ENCODE peak calls at places on chromosome 12, in five cellular contexts. One of them, this sample, is unnamed.
A peak's percentile ranks its signal among the peaks of the same experiment; 100 is the strongest.

GRCh38 chr12:68290126-68290525 is 36.7 kb upstream of the IL22 start:
- DNase-seq in fibroblast of pulmonary artery: no peak
- DNase-seq in CD4-positive, alpha-beta T cell: no peak
- DNase-seq in fibroblast of mammary gland: no peak
- DNase-seq in H9: no peak
- DNase-seq in this sample: no peak

GRCh38 chr12:101891462-101891971 is 14.1 kb downstream of the DRAM1 start:
- DNase-seq in fibroblast of pulmonary artery: peak; percentile 77
- DNase-seq in CD4-positive, alpha-beta T cell: no peak
- DNase-seq in fibroblast of mammary gland: peak; percentile 70
- DNase-seq in H9: no peak
- DNase-seq in this sample: no peak

GRCh38 chr12:113069149-113069548 is 12.6 kb downstream of the DTX1 start:
- DNase-seq in fibroblast of pulmonary artery: no peak
- DNase-seq in CD4-positive, alpha-beta T cell: no peak
- DNase-seq in fibroblast of mammary gland: no peak
- DNase-seq in H9: peak; percentile 36
- DNase-seq in this sample: no peak

GRCh38 chr12:67056329-67056728 is 212.8 kb upstream of the CAND1 start:
- DNase-seq in fibroblast of pulmonary artery: no peak
- DNase-seq in CD4-positive, alpha-beta T cell: no peak
- DNase-seq in fibroblast of mammary gland: no peak
- DNase-seq in H9: no peak
- DNase-seq in this sample: no peak

GRCh38 chr12:95231190-95231589 is 13.6 kb downstream of the VEZT start:
- DNase-seq in fibroblast of pulmonary artery: peak; percentile 79
- DNase-seq in CD4-positive, alpha-beta T cell: no peak
- DNase-seq in fibroblast of mammary gland: peak; percentile 67
- DNase-seq in H9: no peak
- DNase-seq in this sample: no peak

GRCh38 chr12:106139422-106140141 is 828 bp upstream of the NUAK1 start:
- DNase-seq in fibroblast of pulmonary artery: peak; percentile 72
- DNase-seq in CD4-positive, alpha-beta T cell: no peak
- DNase-seq in fibroblast of mammary gland: peak; percentile 54
- DNase-seq in H9: peak; percentile 95
- DNase-seq in this sample: no peak

GRCh38 chr12:58099476-58099875 is 158.1 kb downstream of the ATP23 start:
- DNase-seq in fibroblast of pulmonary artery: no peak
- DNase-seq in CD4-positive, alpha-beta T cell: no peak
- DNase-seq in fibroblast of mammary gland: no peak
- DNase-seq in H9: no peak
- DNase-seq in this sample: no peak

GRCh38 chr12:58395470-58395869 is 454.1 kb downstream of the ATP23 start:
- DNase-seq in fibroblast of pulmonary artery: no peak
- DNase-seq in CD4-positive, alpha-beta T cell: no peak
- DNase-seq in fibroblast of mammary gland: peak; percentile 48
- DNase-seq in H9: no peak
- DNase-seq in this sample: no peak

GRCh38 chr12:127280393-127281275 is 986.3 kb upstream of the TMEM132C start:
- DNase-seq in fibroblast of pulmonary artery: no peak
- DNase-seq in CD4-positive, alpha-beta T cell: peak; percentile 69
- DNase-seq in fibroblast of mammary gland: peak; percentile 22
- DNase-seq in H9: peak; percentile 90
- DNase-seq in this sample: no peak

GRCh38 chr12:49930515-49931288 is 19.8 kb upstream of the AQP2 start:
- DNase-seq in fibroblast of pulmonary artery: peak; percentile 75
- DNase-seq in CD4-positive, alpha-beta T cell: no peak
- DNase-seq in fibroblast of mammary gland: peak; percentile 82
- DNase-seq in H9: no peak
- DNase-seq in this sample: no peak

DNA sequence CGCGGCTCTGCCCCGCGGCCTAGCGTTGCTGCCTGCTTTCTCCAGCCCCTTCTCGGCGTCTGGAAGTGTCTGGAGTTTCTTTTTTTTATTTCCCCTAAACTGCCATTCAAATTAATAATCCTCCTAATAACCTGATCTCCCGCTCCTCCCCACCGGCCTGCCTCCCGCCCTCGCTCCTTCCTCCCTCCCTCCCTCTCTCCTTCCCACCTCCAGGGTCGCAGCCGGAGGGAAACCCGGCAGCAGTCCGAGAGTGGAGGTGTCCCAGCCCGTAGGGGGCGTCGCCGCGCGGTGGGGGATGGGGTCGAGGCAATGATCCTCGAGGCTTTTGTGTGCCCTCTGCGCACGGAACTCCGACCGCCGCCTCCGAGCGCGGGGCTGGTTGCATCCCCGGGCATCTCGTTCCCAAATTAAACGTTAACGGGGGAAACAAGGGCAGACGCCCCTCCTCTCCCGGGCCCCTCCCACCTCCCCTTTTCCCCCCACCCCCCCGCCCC is 1.1 kb upstream of the SOCS2 start:
- DNase-seq in fibroblast of pulmonary artery: peak; percentile 32
- DNase-seq in CD4-positive, alpha-beta T cell: peak; percentile 65
- DNase-seq in fibroblast of mammary gland: peak; percentile 65
- DNase-seq in H9: peak; percentile 94
- DNase-seq in this sample: peak; percentile 65
- TF ChIP-seq CTCF in fibroblast of pulmonary artery: peak; percentile 17
- TF ChIP-seq CTCF in CD4-positive, alpha-beta T cell: no peak
- TF ChIP-seq CTCF in fibroblast of mammary gland: peak; percentile 3
- TF ChIP-seq CTCF in H9: peak; percentile 49
- TF ChIP-seq CTCF in this sample: no peak

GRCh38 chr12:118714051-118714460 is 267.3 kb upstream of the SRRM4 start:
- DNase-seq in fibroblast of pulmonary artery: no peak
- DNase-seq in CD4-positive, alpha-beta T cell: no peak
- DNase-seq in fibroblast of mammary gland: no peak
- DNase-seq in H9: peak; percentile 68
- DNase-seq in this sample: no peak
- TF ChIP-seq CTCF in fibroblast of pulmonary artery: no peak
- TF ChIP-seq CTCF in CD4-positive, alpha-beta T cell: no peak
- TF ChIP-seq CTCF in fibroblast of mammary gland: peak; percentile 13
- TF ChIP-seq CTCF in H9: peak; percentile 86
- TF ChIP-seq CTCF in this sample: no peak

GRCh38 chr12:111271674-111272418 is 97.0 kb downstream of the PHETA1 start:
- DNase-seq in fibroblast of pulmonary artery: no peak
- DNase-seq in CD4-positive, alpha-beta T cell: no peak
- DNase-seq in fibroblast of mammary gland: peak; percentile 5
- DNase-seq in H9: no peak
- DNase-seq in this sample: no peak
- TF ChIP-seq CTCF in fibroblast of pulmonary artery: peak; percentile 32
- TF ChIP-seq CTCF in CD4-positive, alpha-beta T cell: peak; percentile 14
- TF ChIP-seq CTCF in fibroblast of mammary gland: peak; percentile 38
- TF ChIP-seq CTCF in H9: peak; percentile 59
- TF ChIP-seq CTCF in this sample: no peak

GRCh38 chr12:2363836-2364565 is 311.2 kb downstream of the CACNA1C start:
- DNase-seq in fibroblast of pulmonary artery: no peak
- DNase-seq in CD4-positive, alpha-beta T cell: no peak
- DNase-seq in fibroblast of mammary gland: no peak
- DNase-seq in H9: no peak
- DNase-seq in this sample: no peak

GRCh38 chr12:2359725-2360629 is 307.2 kb downstream of the CACNA1C start:
- DNase-seq in fibroblast of pulmonary artery: peak; percentile 23
- DNase-seq in CD4-positive, alpha-beta T cell: no peak
- DNase-seq in fibroblast of mammary gland: no peak
- DNase-seq in H9: no peak
- DNase-seq in this sample: no peak

GRCh38 chr12:2364566-2365165 is 311.9 kb downstream of the CACNA1C start:
- DNase-seq in fibroblast of pulmonary artery: no peak
- DNase-seq in CD4-positive, alpha-beta T cell: no peak
- DNase-seq in fibroblast of mammary gland: no peak
- DNase-seq in H9: peak; percentile 60
- DNase-seq in this sample: no peak

GRCh38 chr12:2358986-2359658 is 306.3 kb downstream of the CACNA1C start:
- DNase-seq in fibroblast of pulmonary artery: no peak
- DNase-seq in CD4-positive, alpha-beta T cell: no peak
- DNase-seq in fibroblast of mammary gland: peak; percentile 39
- DNase-seq in H9: no peak
- DNase-seq in this sample: no peak

DNA sequence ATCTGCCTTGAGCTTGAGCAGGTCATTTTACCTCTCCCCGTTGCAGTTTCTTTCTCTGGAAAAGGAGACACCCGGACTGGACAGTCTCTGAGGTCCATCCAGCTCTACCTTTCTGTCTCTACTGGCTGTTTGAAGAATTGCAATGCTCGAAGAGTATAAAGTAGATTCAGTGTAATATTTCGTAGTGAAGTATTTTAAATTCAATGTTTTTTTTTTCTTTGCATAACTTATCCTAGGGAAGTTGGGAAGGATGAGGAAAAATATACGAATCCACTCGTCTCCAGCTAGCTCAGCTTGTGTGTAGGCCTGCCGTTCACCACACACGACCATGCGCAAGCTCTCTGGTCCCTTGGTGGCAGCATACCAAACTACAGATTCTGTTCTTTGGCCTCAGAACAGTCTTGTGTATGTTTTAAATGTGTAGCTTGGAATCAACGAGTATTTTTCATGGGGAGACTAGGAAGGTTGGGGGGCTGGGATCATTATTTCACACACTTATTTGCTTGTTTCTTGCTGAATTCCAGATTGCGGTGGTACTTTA is 307.9 kb downstream of the CACNA1C start:
- DNase-seq in fibroblast of pulmonary artery: no peak
- DNase-seq in CD4-positive, alpha-beta T cell: no peak
- DNase-seq in fibroblast of mammary gland: no peak
- DNase-seq in H9: no peak
- DNase-seq in this sample: no peak
- TF ChIP-seq CTCF in fibroblast of pulmonary artery: peak; percentile 19
- TF ChIP-seq CTCF in CD4-positive, alpha-beta T cell: no peak
- TF ChIP-seq CTCF in fibroblast of mammary gland: peak; percentile 27
- TF ChIP-seq CTCF in H9: peak; percentile 58
- TF ChIP-seq CTCF in this sample: no peak

GRCh38 chr12:130214686-130215370 is 52.6 kb downstream of the FZD10 start:
- DNase-seq in fibroblast of pulmonary artery: no peak
- DNase-seq in CD4-positive, alpha-beta T cell: no peak
- DNase-seq in fibroblast of mammary gland: no peak
- DNase-seq in H9: no peak
- DNase-seq in this sample: no peak

GRCh38 chr12:130213249-130213648 is 51.0 kb downstream of the FZD10 start:
- DNase-seq in fibroblast of pulmonary artery: no peak
- DNase-seq in CD4-positive, alpha-beta T cell: no peak
- DNase-seq in fibroblast of mammary gland: no peak
- DNase-seq in H9: no peak
- DNase-seq in this sample: no peak

GRCh38 chr12:130212384-130212783 is 50.1 kb downstream of the FZD10 start:
- DNase-seq in fibroblast of pulmonary artery: no peak
- DNase-seq in CD4-positive, alpha-beta T cell: no peak
- DNase-seq in fibroblast of mammary gland: no peak
- DNase-seq in H9: no peak
- DNase-seq in this sample: no peak
- TF ChIP-seq CTCF in fibroblast of pulmonary artery: no peak
- TF ChIP-seq CTCF in CD4-positive, alpha-beta T cell: no peak
- TF ChIP-seq CTCF in fibroblast of mammary gland: no peak
- TF ChIP-seq CTCF in H9: no peak
- TF ChIP-seq CTCF in this sample: no peak

GRCh38 chr12:4027412-4027811 is 154.2 kb upstream of the PARP11 start:
- DNase-seq in fibroblast of pulmonary artery: no peak
- DNase-seq in CD4-positive, alpha-beta T cell: peak; percentile 76
- DNase-seq in fibroblast of mammary gland: no peak
- DNase-seq in H9: no peak
- DNase-seq in this sample: no peak

GRCh38 chr12:4026476-4026875 is 153.3 kb upstream of the PARP11 start:
- DNase-seq in fibroblast of pulmonary artery: no peak
- DNase-seq in CD4-positive, alpha-beta T cell: no peak
- DNase-seq in fibroblast of mammary gland: no peak
- DNase-seq in H9: no peak
- DNase-seq in this sample: no peak

GRCh38 chr12:4025420-4026358 is 152.5 kb upstream of the PARP11 start:
- DNase-seq in fibroblast of pulmonary artery: no peak
- DNase-seq in CD4-positive, alpha-beta T cell: no peak
- DNase-seq in fibroblast of mammary gland: no peak
- DNase-seq in H9: peak; percentile 98
- DNase-seq in this sample: no peak

DNA sequence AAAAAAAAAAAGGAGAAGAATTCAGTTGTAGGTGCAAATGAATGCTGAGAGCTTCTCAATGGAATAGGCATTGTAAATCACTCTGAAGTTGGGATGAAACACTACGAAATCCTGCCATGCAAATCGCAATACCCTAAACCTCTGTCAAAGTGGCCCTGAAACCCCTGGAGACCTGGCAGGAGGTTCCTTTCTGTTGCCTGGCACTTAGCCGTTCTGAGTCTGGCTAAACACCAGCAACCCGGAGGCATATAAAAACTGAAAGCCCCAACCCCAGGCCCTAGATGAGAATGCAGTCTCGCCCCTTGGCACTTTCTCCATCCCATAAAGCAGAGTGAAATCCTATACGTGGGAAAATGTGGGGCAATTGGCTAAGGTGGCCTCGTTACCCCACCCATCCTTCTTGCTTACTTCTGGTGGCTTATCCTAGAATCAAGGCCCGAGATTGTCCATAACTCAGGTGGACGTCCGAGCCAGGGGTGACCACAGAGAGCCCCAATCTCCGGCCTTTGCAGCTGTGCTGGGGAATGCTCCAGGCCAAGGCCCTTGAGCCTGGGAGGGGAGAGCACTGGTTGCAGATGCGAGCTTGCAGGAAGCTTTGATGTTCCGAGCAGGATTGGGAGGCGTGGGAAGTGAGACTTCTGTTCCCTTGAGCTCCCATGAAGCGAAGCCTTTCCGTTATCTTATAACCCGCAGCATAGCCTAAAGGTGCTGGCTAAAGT is 151.7 kb upstream of the PARP11 start:
- DNase-seq in fibroblast of pulmonary artery: no peak
- DNase-seq in CD4-positive, alpha-beta T cell: no peak
- DNase-seq in fibroblast of mammary gland: no peak
- DNase-seq in H9: peak; percentile 94
- DNase-seq in this sample: no peak
- TF ChIP-seq CTCF in fibroblast of pulmonary artery: no peak
- TF ChIP-seq CTCF in CD4-positive, alpha-beta T cell: no peak
- TF ChIP-seq CTCF in fibroblast of mammary gland: no peak
- TF ChIP-seq CTCF in H9: no peak
- TF ChIP-seq CTCF in this sample: no peak

GRCh38 chr12:72271401-72271740 is 799 bp upstream of the TRHDE start:
- DNase-seq in fibroblast of pulmonary artery: no peak
- DNase-seq in CD4-positive, alpha-beta T cell: no peak
- DNase-seq in fibroblast of mammary gland: no peak
- DNase-seq in H9: no peak
- DNase-seq in this sample: no peak
- TF ChIP-seq CTCF in fibroblast of pulmonary artery: no peak
- TF ChIP-seq CTCF in CD4-positive, alpha-beta T cell: no peak
- TF ChIP-seq CTCF in fibroblast of mammary gland: peak; percentile 3
- TF ChIP-seq CTCF in H9: peak; percentile 31
- TF ChIP-seq CTCF in this sample: no peak

DNA sequence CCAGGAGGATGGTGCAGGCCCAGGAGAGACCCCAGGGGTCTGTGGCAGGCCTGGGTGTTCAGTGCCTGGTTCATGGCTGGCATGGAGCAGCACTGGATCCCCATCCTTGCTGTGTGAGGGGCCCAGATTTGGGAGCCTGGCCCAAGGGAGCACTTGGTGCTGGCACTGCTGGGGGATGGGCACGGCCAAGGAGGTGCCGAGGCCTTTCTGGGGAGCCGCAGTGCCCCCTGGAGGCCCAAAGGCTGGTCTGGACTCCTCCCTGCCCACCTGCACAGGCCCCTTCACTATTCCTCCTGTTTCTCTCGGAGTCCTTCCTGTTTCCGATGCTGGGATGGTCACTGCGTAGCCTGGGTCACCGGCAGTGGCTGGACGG is 48.6 kb downstream of the LRCOL1 start:
- DNase-seq in fibroblast of pulmonary artery: no peak
- DNase-seq in CD4-positive, alpha-beta T cell: no peak
- DNase-seq in fibroblast of mammary gland: peak; percentile 13
- DNase-seq in H9: peak; percentile 79
- DNase-seq in this sample: no peak
- TF ChIP-seq CTCF in fibroblast of pulmonary artery: peak; percentile 33
- TF ChIP-seq CTCF in CD4-positive, alpha-beta T cell: no peak
- TF ChIP-seq CTCF in fibroblast of mammary gland: peak; percentile 37
- TF ChIP-seq CTCF in H9: peak; percentile 63
- TF ChIP-seq CTCF in this sample: no peak

This sample was measured in omental fat pad.